ENCODE peak calls at places on chromosomes 5 and 9, in nine cellular contexts. K, S, L, G, I, Z, T, C and V are unnamed samples.

GRCh38 chr5:83470516-83470915 is 1.0 kb upstream of the VCAN start:
- DNase-seq in K (no peak), S (no peak), L (no peak), G (no peak), I (no peak), Z (no peak), T (no peak), C (no peak), V (no peak)

GRCh38 chr5:91127682-91128081 is 255.4 kb downstream of the ARRDC3 start:
- DNase-seq in K (no peak), S (no peak), L (no peak), G (no peak), I (no peak), Z (no peak), T (no peak), C (no peak), V (no peak)

GRCh38 chr5:158289967-158290366 is 431.0 kb upstream of the CLINT1 start:
- DNase-seq in K (no peak), S (no peak), L (no peak), G (no peak), I (no peak), Z (no peak), T (no peak), C (no peak), V (no peak)

GRCh38 chr5:94431696-94432095 is 186.7 kb downstream of the KIAA0825 start:
- DNase-seq in K (no peak), S (no peak), L (no peak), G (no peak), I (no peak), Z (no peak), T (no peak), C (no peak), V (no peak)

GRCh38 chr9:93071464-93071863 is 13.0 kb downstream of the SUSD3 start:
- DNase-seq in K (no peak), S (no peak), L (no peak), G (no peak), I (peak), Z (peak), T (no peak), C (peak), V (no peak)

GRCh38 chr9:33290994-33291397 is 680 bp downstream of the NFX1 start:
- DNase-seq in K (no peak), S (no peak), L (no peak), G (no peak), I (peak), Z (no peak), T (no peak), C (no peak), V (no peak)

GRCh38 chr9:119961774-119962408 is 592.7 kb upstream of the BRINP1 start:
- DNase-seq in K (peak), S (no peak), L (peak), G (peak), I (peak), Z (no peak), T (no peak), C (peak), V (no peak)

GRCh38 chr9:87497604-87498045 is at the start of gene DAPK1:
- DNase-seq in K (peak), S (no peak), L (peak), G (peak), I (no peak), Z (peak), T (no peak), C (peak), V (peak)

GRCh38 chr9:124855566-124855943 is 2.3 kb downstream of the WDR38 start:
- DNase-seq in K (no peak), S (no peak), L (no peak), G (no peak), I (no peak), Z (no peak), T (no peak), C (no peak), V (no peak)

GRCh38 chr9:124854822-124855221 is 1.6 kb downstream of the WDR38 start:
- DNase-seq in K (no peak), S (no peak), L (no peak), G (no peak), I (no peak), Z (no peak), T (no peak), C (no peak), V (no peak)

GRCh38 chr9:124854161-124854560 is 901 bp downstream of the WDR38 start:
- DNase-seq in K (no peak), S (no peak), L (no peak), G (no peak), I (no peak), Z (no peak), T (no peak), C (no peak), V (no peak)

GRCh38 chr9:124857533-124858162 is 4.1 kb downstream of the RPL35 start:
- DNase-seq in K (no peak), S (no peak), L (no peak), G (no peak), I (no peak), Z (no peak), T (no peak), C (no peak), V (no peak)

GRCh38 chr9:124855944-124856773 is 2.9 kb downstream of the WDR38 start:
- DNase-seq in K (no peak), S (no peak), L (no peak), G (no peak), I (no peak), Z (no peak), T (no peak), C (peak), V (no peak)
- TF ChIP-seq CTCF in K (peak), S (no peak), L (no peak), G (no peak), I (peak), Z (no peak), T (no peak), C (peak), V (peak)

GRCh38 chr9:71353723-71354122 is 232.3 kb upstream of the TRPM3 start:
- DNase-seq in K (no peak), S (no peak), L (no peak), G (no peak), I (peak), Z (no peak), T (no peak), C (no peak), V (no peak)

GRCh38 chr9:71352837-71353236 is 231.4 kb upstream of the TRPM3 start:
- DNase-seq in K (no peak), S (no peak), L (no peak), G (no peak), I (no peak), Z (no peak), T (no peak), C (no peak), V (no peak)

DNA sequence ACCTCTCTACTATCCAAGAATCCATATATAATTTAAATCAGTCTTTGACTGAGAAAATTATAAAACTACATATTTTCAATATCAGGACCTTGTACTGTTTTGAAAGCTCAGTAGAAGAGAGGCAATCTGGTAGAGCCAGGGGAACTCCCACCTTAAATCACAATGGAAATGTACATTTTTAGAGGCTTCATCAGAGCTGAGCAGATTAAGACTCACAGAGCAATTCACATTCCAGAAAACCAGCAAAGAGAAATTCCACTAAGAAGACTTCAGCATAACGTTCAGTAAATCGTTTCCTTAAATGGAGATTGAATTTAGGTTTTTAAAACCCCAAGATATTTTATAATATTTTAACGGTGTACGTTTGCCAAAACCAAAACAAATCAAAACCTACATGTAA is 227.8 kb upstream of the TRPM3 start:
- DNase-seq in K (no peak), S (no peak), L (no peak), G (no peak), I (peak), Z (no peak), T (no peak), C (no peak), V (no peak)
- TF ChIP-seq CTCF in K (no peak), S (no peak), L (no peak), G (no peak), I (no peak), Z (no peak), T (no peak), C (no peak), V (no peak)

DNA sequence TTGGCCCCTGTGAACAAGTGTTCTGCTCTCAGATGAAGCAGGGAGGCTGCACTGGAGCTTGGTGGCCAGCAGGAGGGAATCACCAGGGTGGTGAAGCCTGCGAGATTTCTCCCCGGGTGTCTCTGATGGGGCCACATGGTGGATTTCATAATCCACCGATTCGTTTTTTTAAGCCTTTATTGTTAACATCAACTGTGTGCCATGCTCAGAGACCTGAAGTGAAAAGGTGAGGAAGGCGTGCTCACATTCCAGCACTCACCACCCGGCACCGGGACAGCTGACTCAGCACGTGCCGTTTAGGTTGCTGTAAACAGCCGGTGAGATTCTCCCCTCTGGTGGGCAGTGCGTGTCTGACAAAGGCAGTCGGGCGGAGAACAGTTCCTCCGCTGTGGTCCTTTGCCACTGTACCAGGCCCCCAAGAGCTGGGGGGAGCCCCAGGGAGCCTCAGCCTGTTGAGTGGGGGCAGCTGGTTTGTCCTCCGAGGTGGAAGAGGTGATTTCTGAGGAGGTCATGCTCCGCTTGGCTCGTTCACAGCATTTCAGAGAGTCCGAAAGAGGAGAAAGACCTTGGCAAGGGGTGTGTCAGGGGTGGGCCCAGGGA is 12.7 kb upstream of the AHRR start:
- DNase-seq in K (no peak), S (no peak), L (no peak), G (no peak), I (peak), Z (peak), T (no peak), C (no peak), V (no peak)
- TF ChIP-seq CTCF in K (no peak), S (no peak), L (no peak), G (no peak), I (peak), Z (no peak), T (no peak), C (no peak), V (no peak)

DNA sequence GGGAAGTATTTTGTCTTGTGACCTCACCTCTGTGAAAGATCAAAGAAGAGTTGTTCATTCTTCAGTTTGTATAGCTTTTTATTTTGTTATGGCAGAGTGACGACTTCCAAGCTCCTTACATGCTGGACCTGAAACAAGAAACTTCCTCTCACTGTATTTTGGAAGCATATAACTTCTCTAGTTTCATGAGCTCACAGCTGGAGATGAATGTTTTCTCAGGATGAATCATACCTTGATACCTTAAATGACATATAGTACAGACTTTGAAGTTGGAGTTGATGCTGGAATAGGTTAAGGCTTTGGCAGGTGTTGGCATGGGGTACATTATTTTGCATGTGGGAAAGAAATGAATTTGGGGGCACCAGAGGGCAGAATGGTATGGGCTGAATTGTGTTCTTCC is 112.5 kb downstream of the SLC25A46 start:
- DNase-seq in K (no peak), S (no peak), L (no peak), G (no peak), I (peak), Z (no peak), T (no peak), C (no peak), V (no peak)
- TF ChIP-seq CTCF in K (no peak), S (no peak), L (no peak), G (no peak), I (no peak), Z (no peak), T (no peak), C (no peak), V (no peak)

GRCh38 chr9:90326219-90326618 is 316.4 kb downstream of the DIRAS2 start:
- DNase-seq in K (no peak), S (no peak), L (no peak), G (no peak), I (peak), Z (no peak), T (no peak), C (no peak), V (no peak)

GRCh38 chr9:90322296-90322695 is 320.3 kb downstream of the DIRAS2 start:
- DNase-seq in K (no peak), S (no peak), L (no peak), G (no peak), I (peak), Z (no peak), T (no peak), C (no peak), V (no peak)
- TF ChIP-seq CTCF in K (no peak), S (no peak), L (no peak), G (no peak), I (no peak), Z (no peak), T (no peak), C (no peak), V (no peak)

GRCh38 chr5:155926011-155926410 is 401.0 kb upstream of the SGCD start:
- DNase-seq in K (no peak), S (no peak), L (no peak), G (no peak), I (peak), Z (no peak), T (no peak), C (no peak), V (no peak)

GRCh38 chr5:155923784-155924183 is 403.2 kb upstream of the SGCD start:
- DNase-seq in K (no peak), S (no peak), L (no peak), G (no peak), I (no peak), Z (no peak), T (no peak), C (no peak), V (no peak)

GRCh38 chr5:155934964-155935363 is 392.0 kb upstream of the SGCD start:
- DNase-seq in K (no peak), S (no peak), L (no peak), G (no peak), I (no peak), Z (no peak), T (no peak), C (no peak), V (no peak)

GRCh38 chr5:155929081-155929480 is 397.9 kb upstream of the SGCD start:
- DNase-seq in K (no peak), S (no peak), L (no peak), G (no peak), I (no peak), Z (no peak), T (no peak), C (no peak), V (no peak)
- TF ChIP-seq CTCF in K (no peak), S (no peak), L (no peak), G (no peak), I (no peak), Z (no peak), T (no peak), C (no peak), V (no peak)

DNA sequence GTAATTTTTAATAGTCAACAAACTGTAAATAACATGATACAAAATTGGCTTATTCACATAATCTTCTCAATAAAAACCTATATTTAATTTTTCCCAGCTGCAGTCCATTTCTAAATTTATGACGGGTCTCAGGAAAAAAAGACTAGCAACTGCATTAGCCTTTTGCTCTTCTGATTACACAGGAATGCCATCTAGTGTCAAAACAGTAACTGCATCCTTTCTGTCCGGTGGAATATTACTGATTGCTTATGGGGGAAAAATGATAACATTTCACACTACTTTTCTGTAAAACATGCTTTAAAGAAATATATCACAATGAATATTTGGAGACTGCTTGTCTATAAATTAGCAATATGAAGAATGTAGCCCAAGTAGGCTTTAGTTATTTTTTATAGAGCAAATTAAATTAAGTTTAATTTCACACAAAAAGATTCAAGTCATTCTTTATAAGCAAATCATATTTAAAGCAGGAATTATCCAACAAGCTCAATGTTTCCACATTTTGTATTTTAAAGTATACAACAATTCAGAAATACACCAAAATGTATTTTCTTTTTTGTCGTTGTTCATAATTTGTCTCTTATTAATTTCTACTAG is 534.7 kb downstream of the CDH10 start:
- DNase-seq in K (no peak), S (no peak), L (no peak), G (no peak), I (no peak), Z (no peak), T (no peak), C (no peak), V (no peak)
- TF ChIP-seq CTCF in K (peak), S (no peak), L (peak), G (peak), I (no peak), Z (no peak), T (no peak), C (no peak), V (peak)

GRCh38 chr5:176396330-176396729 is 7.8 kb downstream of the HIGD2A start:
- DNase-seq in K (no peak), S (no peak), L (no peak), G (no peak), I (peak), Z (no peak), T (no peak), C (no peak), V (no peak)
- TF ChIP-seq CTCF in K (no peak), S (no peak), L (no peak), G (no peak), I (no peak), Z (no peak), T (no peak), C (no peak), V (no peak)